ENCODE peak calls at places on chromosomes 16 and 17, in six cellular contexts. V, N, U, E, T and L are unnamed samples.

GRCh38 chr17:74748279-74748528 is 224 bp upstream of the NHERF1 start:
- DNase-seq in N (no peak), V (no peak), T (no peak), E (no peak), U (no peak), L (no peak)

GRCh38 chr17:311119-311848 is 41.3 kb downstream of the RPH3AL start:
- DNase-seq in N (no peak), U (no peak), E (no peak), V (no peak), T (no peak), L (no peak)

GRCh38 chr17:80789356-80789902 is 202.2 kb upstream of the CHMP6 start:
- DNase-seq in U (no peak), V (no peak), N (no peak), E (peak), T (peak), L (no peak)

GRCh38 chr17:80055597-80055996 is 19.2 kb downstream of the CCDC40 start:
- DNase-seq in V (no peak), T (no peak), N (no peak), E (no peak), U (no peak), L (no peak)

GRCh38 chr16:65202461-65202860 is 80.6 kb upstream of the CDH11 start:
- DNase-seq in E (no peak), V (no peak), N (no peak), T (peak), U (no peak), L (no peak)

GRCh38 chr17:41972571-41973411 is 6.2 kb downstream of the CNP start:
- DNase-seq in T (no peak), E (peak), V (no peak), N (no peak), U (no peak), L (no peak)

GRCh38 chr16:54651440-54651839 is 279.2 kb upstream of the IRX5 start:
- DNase-seq in U (no peak), E (no peak), V (no peak), T (no peak), N (peak), L (no peak)

GRCh38 chr17:52157161-52157560 is 1.4 kb downstream of the CA10 start:
- DNase-seq in U (no peak), T (no peak), V (no peak), E (no peak), N (no peak), L (no peak)

GRCh38 chr16:11405331-11406176 is 60.3 kb downstream of the RMI2 start:
- DNase-seq in U (peak), V (no peak), T (peak), E (peak), N (no peak), L (no peak)

GRCh38 chr17:47203984-47204721 is 5.0 kb upstream of the MYL4 start:
- DNase-seq in V (no peak), U (no peak), T (peak), E (peak), N (no peak), L (no peak)

GRCh38 chr16:49340466-49340865 is 33.1 kb upstream of the C16orf78 start:
- DNase-seq in U (no peak), V (no peak), N (no peak), E (no peak), T (no peak), L (no peak)

GRCh38 chr16:78259883-78260282 is 160.4 kb downstream of the WWOX start:
- DNase-seq in T (no peak), E (no peak), V (no peak), N (no peak), U (no peak), L (no peak)